ENCODE peak calls at places on chromosome 9, in six cellular contexts. One of them, this sample, is unnamed.

GRCh38 chr9:82247318-82247717 is 258.7 kb downstream of the SPATA31D1 start:
- DNase-seq in effector memory CD4-positive, alpha-beta T cell: no peak
- DNase-seq in hypothalamus: no peak
- DNase-seq in hippocampal formation: no peak
- DNase-seq in NCI-H526 treated with DMSO at 0.1 percent for 48 hours: no peak
- DNase-seq in stimulated activated CD8-positive, alpha-beta memory T cell treated with anti-CD3 and anti-CD28 coated beads, Interleukin-12 subunit alpha, Interleukin-12 subunit beta, amount 100 ng/mL, for 1 hour: no peak
- DNase-seq in this sample: no peak

GRCh38 chr9:107033974-107034373 is 171.0 kb downstream of the ZNF462 start:
- DNase-seq in effector memory CD4-positive, alpha-beta T cell: no peak
- DNase-seq in hypothalamus: no peak
- DNase-seq in hippocampal formation: no peak
- DNase-seq in NCI-H526 treated with DMSO at 0.1 percent for 48 hours: no peak
- DNase-seq in stimulated activated CD8-positive, alpha-beta memory T cell treated with anti-CD3 and anti-CD28 coated beads, Interleukin-12 subunit alpha, Interleukin-12 subunit beta, amount 100 ng/mL, for 1 hour: no peak
- DNase-seq in this sample: no peak

GRCh38 chr9:126462617-126463016 is 136.0 kb downstream of the MVB12B start:
- DNase-seq in effector memory CD4-positive, alpha-beta T cell: no peak
- DNase-seq in hypothalamus: no peak
- DNase-seq in hippocampal formation: no peak
- DNase-seq in NCI-H526 treated with DMSO at 0.1 percent for 48 hours: no peak
- DNase-seq in stimulated activated CD8-positive, alpha-beta memory T cell treated with anti-CD3 and anti-CD28 coated beads, Interleukin-12 subunit alpha, Interleukin-12 subunit beta, amount 100 ng/mL, for 1 hour: no peak
- DNase-seq in this sample: no peak

GRCh38 chr9:92713528-92713927 is 43.6 kb upstream of the IPPK start:
- DNase-seq in effector memory CD4-positive, alpha-beta T cell: no peak
- DNase-seq in hypothalamus: no peak
- DNase-seq in hippocampal formation: no peak
- DNase-seq in NCI-H526 treated with DMSO at 0.1 percent for 48 hours: no peak
- DNase-seq in stimulated activated CD8-positive, alpha-beta memory T cell treated with anti-CD3 and anti-CD28 coated beads, Interleukin-12 subunit alpha, Interleukin-12 subunit beta, amount 100 ng/mL, for 1 hour: no peak
- DNase-seq in this sample: no peak

GRCh38 chr9:96719538-96720315 is 58.2 kb downstream of the ZNF510 start:
- DNase-seq in effector memory CD4-positive, alpha-beta T cell: no peak
- DNase-seq in hypothalamus: no peak
- DNase-seq in hippocampal formation: no peak
- DNase-seq in NCI-H526 treated with DMSO at 0.1 percent for 48 hours: no peak
- DNase-seq in stimulated activated CD8-positive, alpha-beta memory T cell treated with anti-CD3 and anti-CD28 coated beads, Interleukin-12 subunit alpha, Interleukin-12 subunit beta, amount 100 ng/mL, for 1 hour: no peak
- DNase-seq in this sample: no peak

GRCh38 chr9:126482361-126483044 is 131.2 kb upstream of the LMX1B start:
- DNase-seq in effector memory CD4-positive, alpha-beta T cell: no peak
- DNase-seq in hypothalamus: no peak
- DNase-seq in hippocampal formation: peak; percentile 55
- DNase-seq in NCI-H526 treated with DMSO at 0.1 percent for 48 hours: no peak
- DNase-seq in stimulated activated CD8-positive, alpha-beta memory T cell treated with anti-CD3 and anti-CD28 coated beads, Interleukin-12 subunit alpha, Interleukin-12 subunit beta, amount 100 ng/mL, for 1 hour: no peak
- DNase-seq in this sample: no peak

GRCh38 chr9:92964981-92965758 is 17.8 kb downstream of the FGD3 start:
- DNase-seq in effector memory CD4-positive, alpha-beta T cell: no peak
- DNase-seq in hypothalamus: no peak
- DNase-seq in hippocampal formation: no peak
- DNase-seq in NCI-H526 treated with DMSO at 0.1 percent for 48 hours: no peak
- DNase-seq in stimulated activated CD8-positive, alpha-beta memory T cell treated with anti-CD3 and anti-CD28 coated beads, Interleukin-12 subunit alpha, Interleukin-12 subunit beta, amount 100 ng/mL, for 1 hour: no peak
- DNase-seq in this sample: no peak

GRCh38 chr9:32783168-32783891 is at the start of gene TMEM215:
- DNase-seq in effector memory CD4-positive, alpha-beta T cell: no peak
- DNase-seq in hypothalamus: no peak
- DNase-seq in hippocampal formation: no peak
- DNase-seq in NCI-H526 treated with DMSO at 0.1 percent for 48 hours: peak; percentile 36
- DNase-seq in stimulated activated CD8-positive, alpha-beta memory T cell treated with anti-CD3 and anti-CD28 coated beads, Interleukin-12 subunit alpha, Interleukin-12 subunit beta, amount 100 ng/mL, for 1 hour: no peak
- DNase-seq in this sample: no peak

GRCh38 chr9:110578896-110579752 is at the start of gene SVEP1:
- DNase-seq in effector memory CD4-positive, alpha-beta T cell: no peak
- DNase-seq in hypothalamus: peak; percentile 13
- DNase-seq in hippocampal formation: peak; percentile 66
- DNase-seq in NCI-H526 treated with DMSO at 0.1 percent for 48 hours: no peak
- DNase-seq in stimulated activated CD8-positive, alpha-beta memory T cell treated with anti-CD3 and anti-CD28 coated beads, Interleukin-12 subunit alpha, Interleukin-12 subunit beta, amount 100 ng/mL, for 1 hour: no peak
- DNase-seq in this sample: no peak

This sample was measured in activated T-helper 9 cell treated with anti-CD3 and anti-CD28 coated beads, Interleukin-2, amount 50 U/mL, for 16 hours.